ENCODE peak calls at places on chromosomes 13 and 19, in eight cellular contexts. One of them, this sample, is unnamed.

GRCh38 chr13:41648314-41648935 is 191.1 kb downstream of the RGCC start:
- DNase-seq in DMS 273 treated with DMSO at 0.1 percent for 48 hours: no peak
- DNase-seq in activated CD4-positive, alpha-beta T cell treated with anti-CD3 and anti-CD28 coated beads, Interleukin-2, amount 10 ng/mL, durations not matched to agents 7 days and 5 days: no peak
- DNase-seq in SW480: peak
- DNase-seq in lung: no peak
- DNase-seq in stimulated activated CD4-positive, alpha-beta T cell treated with anti-CD3 and anti-CD28 coated beads, Interleukin-12 subunit alpha, Interleukin-12 subunit beta, amount 100 ng/mL, for 48 hours: no peak
- DNase-seq in activated naive CD8-positive, alpha-beta T cell treated with anti-CD3 and anti-CD28 coated beads for 36 hours: no peak
- DNase-seq in upper lobe of left lung: no peak
- DNase-seq in this sample: no peak

GRCh38 chr13:96984061-96984508 is 10.2 kb downstream of the OXGR1 start:
- DNase-seq in SW480: peak
- DNase-seq in activated CD4-positive, alpha-beta T cell treated with anti-CD3 and anti-CD28 coated beads, Interleukin-2, amount 10 ng/mL, durations not matched to agents 7 days and 5 days: no peak
- DNase-seq in activated naive CD8-positive, alpha-beta T cell treated with anti-CD3 and anti-CD28 coated beads for 36 hours: peak
- DNase-seq in stimulated activated CD4-positive, alpha-beta T cell treated with anti-CD3 and anti-CD28 coated beads, Interleukin-12 subunit alpha, Interleukin-12 subunit beta, amount 100 ng/mL, for 48 hours: no peak
- DNase-seq in upper lobe of left lung: peak
- DNase-seq in DMS 273 treated with DMSO at 0.1 percent for 48 hours: no peak
- DNase-seq in lung: peak
- DNase-seq in this sample: no peak

GRCh38 chr19:15584095-15584494 is 30.9 kb upstream of the CYP4F8 start:
- DNase-seq in upper lobe of left lung: no peak
- DNase-seq in activated naive CD8-positive, alpha-beta T cell treated with anti-CD3 and anti-CD28 coated beads for 36 hours: no peak
- DNase-seq in DMS 273 treated with DMSO at 0.1 percent for 48 hours: no peak
- DNase-seq in activated CD4-positive, alpha-beta T cell treated with anti-CD3 and anti-CD28 coated beads, Interleukin-2, amount 10 ng/mL, durations not matched to agents 7 days and 5 days: no peak
- DNase-seq in SW480: no peak
- DNase-seq in stimulated activated CD4-positive, alpha-beta T cell treated with anti-CD3 and anti-CD28 coated beads, Interleukin-12 subunit alpha, Interleukin-12 subunit beta, amount 100 ng/mL, for 48 hours: no peak
- DNase-seq in lung: peak
- DNase-seq in this sample: no peak

GRCh38 chr19:40609561-40610395 is 8.6 kb downstream of the LTBP4 start:
- DNase-seq in lung: peak
- DNase-seq in activated CD4-positive, alpha-beta T cell treated with anti-CD3 and anti-CD28 coated beads, Interleukin-2, amount 10 ng/mL, durations not matched to agents 7 days and 5 days: peak
- DNase-seq in SW480: peak
- DNase-seq in stimulated activated CD4-positive, alpha-beta T cell treated with anti-CD3 and anti-CD28 coated beads, Interleukin-12 subunit alpha, Interleukin-12 subunit beta, amount 100 ng/mL, for 48 hours: peak
- DNase-seq in upper lobe of left lung: peak
- DNase-seq in DMS 273 treated with DMSO at 0.1 percent for 48 hours: no peak
- DNase-seq in activated naive CD8-positive, alpha-beta T cell treated with anti-CD3 and anti-CD28 coated beads for 36 hours: peak
- DNase-seq in this sample: peak

GRCh38 chr13:24233351-24233901 is 72.9 kb downstream of the SPATA13 start:
- DNase-seq in SW480: no peak
- DNase-seq in upper lobe of left lung: no peak
- DNase-seq in lung: no peak
- DNase-seq in activated naive CD8-positive, alpha-beta T cell treated with anti-CD3 and anti-CD28 coated beads for 36 hours: no peak
- DNase-seq in activated CD4-positive, alpha-beta T cell treated with anti-CD3 and anti-CD28 coated beads, Interleukin-2, amount 10 ng/mL, durations not matched to agents 7 days and 5 days: no peak
- DNase-seq in DMS 273 treated with DMSO at 0.1 percent for 48 hours: no peak
- DNase-seq in stimulated activated CD4-positive, alpha-beta T cell treated with anti-CD3 and anti-CD28 coated beads, Interleukin-12 subunit alpha, Interleukin-12 subunit beta, amount 100 ng/mL, for 48 hours: no peak
- DNase-seq in this sample: no peak

GRCh38 chr13:74774252-74774651 is 640.0 kb upstream of the KLF12 start:
- DNase-seq in stimulated activated CD4-positive, alpha-beta T cell treated with anti-CD3 and anti-CD28 coated beads, Interleukin-12 subunit alpha, Interleukin-12 subunit beta, amount 100 ng/mL, for 48 hours: no peak
- DNase-seq in SW480: no peak
- DNase-seq in activated naive CD8-positive, alpha-beta T cell treated with anti-CD3 and anti-CD28 coated beads for 36 hours: no peak
- DNase-seq in activated CD4-positive, alpha-beta T cell treated with anti-CD3 and anti-CD28 coated beads, Interleukin-2, amount 10 ng/mL, durations not matched to agents 7 days and 5 days: no peak
- DNase-seq in upper lobe of left lung: no peak
- DNase-seq in DMS 273 treated with DMSO at 0.1 percent for 48 hours: no peak
- DNase-seq in lung: no peak
- DNase-seq in this sample: no peak

GRCh38 chr19:44808463-44809371 is at the start of gene BCAM:
- DNase-seq in activated naive CD8-positive, alpha-beta T cell treated with anti-CD3 and anti-CD28 coated beads for 36 hours: no peak
- DNase-seq in upper lobe of left lung: peak
- DNase-seq in SW480: peak
- DNase-seq in DMS 273 treated with DMSO at 0.1 percent for 48 hours: no peak
- DNase-seq in stimulated activated CD4-positive, alpha-beta T cell treated with anti-CD3 and anti-CD28 coated beads, Interleukin-12 subunit alpha, Interleukin-12 subunit beta, amount 100 ng/mL, for 48 hours: no peak
- DNase-seq in lung: peak
- DNase-seq in activated CD4-positive, alpha-beta T cell treated with anti-CD3 and anti-CD28 coated beads, Interleukin-2, amount 10 ng/mL, durations not matched to agents 7 days and 5 days: no peak
- DNase-seq in this sample: no peak

GRCh38 chr13:90498096-90498495 is 849.4 kb upstream of the MIR17HG start:
- DNase-seq in DMS 273 treated with DMSO at 0.1 percent for 48 hours: no peak
- DNase-seq in stimulated activated CD4-positive, alpha-beta T cell treated with anti-CD3 and anti-CD28 coated beads, Interleukin-12 subunit alpha, Interleukin-12 subunit beta, amount 100 ng/mL, for 48 hours: no peak
- DNase-seq in SW480: no peak
- DNase-seq in upper lobe of left lung: no peak
- DNase-seq in activated CD4-positive, alpha-beta T cell treated with anti-CD3 and anti-CD28 coated beads, Interleukin-2, amount 10 ng/mL, durations not matched to agents 7 days and 5 days: no peak
- DNase-seq in lung: no peak
- DNase-seq in activated naive CD8-positive, alpha-beta T cell treated with anti-CD3 and anti-CD28 coated beads for 36 hours: no peak
- DNase-seq in this sample: no peak

GRCh38 chr13:112933649-112934048 is 35.4 kb upstream of the MCF2L start:
- DNase-seq in lung: no peak
- DNase-seq in upper lobe of left lung: no peak
- DNase-seq in SW480: no peak
- DNase-seq in stimulated activated CD4-positive, alpha-beta T cell treated with anti-CD3 and anti-CD28 coated beads, Interleukin-12 subunit alpha, Interleukin-12 subunit beta, amount 100 ng/mL, for 48 hours: no peak
- DNase-seq in DMS 273 treated with DMSO at 0.1 percent for 48 hours: no peak
- DNase-seq in activated naive CD8-positive, alpha-beta T cell treated with anti-CD3 and anti-CD28 coated beads for 36 hours: no peak
- DNase-seq in activated CD4-positive, alpha-beta T cell treated with anti-CD3 and anti-CD28 coated beads, Interleukin-2, amount 10 ng/mL, durations not matched to agents 7 days and 5 days: no peak
- DNase-seq in this sample: no peak

GRCh38 chr13:45195421-45195820 is 5.4 kb downstream of the KCTD4 start:
- DNase-seq in activated CD4-positive, alpha-beta T cell treated with anti-CD3 and anti-CD28 coated beads, Interleukin-2, amount 10 ng/mL, durations not matched to agents 7 days and 5 days: no peak
- DNase-seq in upper lobe of left lung: no peak
- DNase-seq in activated naive CD8-positive, alpha-beta T cell treated with anti-CD3 and anti-CD28 coated beads for 36 hours: no peak
- DNase-seq in lung: no peak
- DNase-seq in DMS 273 treated with DMSO at 0.1 percent for 48 hours: no peak
- DNase-seq in stimulated activated CD4-positive, alpha-beta T cell treated with anti-CD3 and anti-CD28 coated beads, Interleukin-12 subunit alpha, Interleukin-12 subunit beta, amount 100 ng/mL, for 48 hours: no peak
- DNase-seq in SW480: no peak
- DNase-seq in this sample: no peak

GRCh38 chr19:6734096-6734696 is 3.2 kb downstream of the GPR108 start:
- DNase-seq in DMS 273 treated with DMSO at 0.1 percent for 48 hours: no peak
- DNase-seq in stimulated activated CD4-positive, alpha-beta T cell treated with anti-CD3 and anti-CD28 coated beads, Interleukin-12 subunit alpha, Interleukin-12 subunit beta, amount 100 ng/mL, for 48 hours: no peak
- DNase-seq in SW480: no peak
- DNase-seq in activated CD4-positive, alpha-beta T cell treated with anti-CD3 and anti-CD28 coated beads, Interleukin-2, amount 10 ng/mL, durations not matched to agents 7 days and 5 days: no peak
- DNase-seq in lung: peak
- DNase-seq in upper lobe of left lung: no peak
- DNase-seq in activated naive CD8-positive, alpha-beta T cell treated with anti-CD3 and anti-CD28 coated beads for 36 hours: no peak
- DNase-seq in this sample: no peak

GRCh38 chr19:12872941-12873890 is 8.0 kb downstream of the DNASE2 start:
- DNase-seq in stimulated activated CD4-positive, alpha-beta T cell treated with anti-CD3 and anti-CD28 coated beads, Interleukin-12 subunit alpha, Interleukin-12 subunit beta, amount 100 ng/mL, for 48 hours: peak
- DNase-seq in lung: peak
- DNase-seq in SW480: peak
- DNase-seq in activated naive CD8-positive, alpha-beta T cell treated with anti-CD3 and anti-CD28 coated beads for 36 hours: peak
- DNase-seq in activated CD4-positive, alpha-beta T cell treated with anti-CD3 and anti-CD28 coated beads, Interleukin-2, amount 10 ng/mL, durations not matched to agents 7 days and 5 days: peak
- DNase-seq in upper lobe of left lung: peak
- DNase-seq in DMS 273 treated with DMSO at 0.1 percent for 48 hours: no peak
- DNase-seq in this sample: peak

GRCh38 chr19:6516018-6516658 is 14.0 kb upstream of the TUBB4A start:
- DNase-seq in lung: peak
- DNase-seq in upper lobe of left lung: peak
- DNase-seq in SW480: peak
- DNase-seq in stimulated activated CD4-positive, alpha-beta T cell treated with anti-CD3 and anti-CD28 coated beads, Interleukin-12 subunit alpha, Interleukin-12 subunit beta, amount 100 ng/mL, for 48 hours: peak
- DNase-seq in activated naive CD8-positive, alpha-beta T cell treated with anti-CD3 and anti-CD28 coated beads for 36 hours: peak
- DNase-seq in DMS 273 treated with DMSO at 0.1 percent for 48 hours: peak
- DNase-seq in activated CD4-positive, alpha-beta T cell treated with anti-CD3 and anti-CD28 coated beads, Interleukin-2, amount 10 ng/mL, durations not matched to agents 7 days and 5 days: peak
- DNase-seq in this sample: peak

GRCh38 chr13:107956889-107957288 is 258.4 kb downstream of the LIG4 start:
- DNase-seq in activated CD4-positive, alpha-beta T cell treated with anti-CD3 and anti-CD28 coated beads, Interleukin-2, amount 10 ng/mL, durations not matched to agents 7 days and 5 days: no peak
- DNase-seq in upper lobe of left lung: no peak
- DNase-seq in activated naive CD8-positive, alpha-beta T cell treated with anti-CD3 and anti-CD28 coated beads for 36 hours: no peak
- DNase-seq in stimulated activated CD4-positive, alpha-beta T cell treated with anti-CD3 and anti-CD28 coated beads, Interleukin-12 subunit alpha, Interleukin-12 subunit beta, amount 100 ng/mL, for 48 hours: no peak
- DNase-seq in SW480: no peak
- DNase-seq in lung: no peak
- DNase-seq in DMS 273 treated with DMSO at 0.1 percent for 48 hours: no peak
- DNase-seq in this sample: no peak

GRCh38 chr13:89900104-89900760 is 1447.3 kb upstream of the MIR17HG start:
- DNase-seq in lung: no peak
- DNase-seq in stimulated activated CD4-positive, alpha-beta T cell treated with anti-CD3 and anti-CD28 coated beads, Interleukin-12 subunit alpha, Interleukin-12 subunit beta, amount 100 ng/mL, for 48 hours: no peak
- DNase-seq in DMS 273 treated with DMSO at 0.1 percent for 48 hours: no peak
- DNase-seq in SW480: no peak
- DNase-seq in upper lobe of left lung: no peak
- DNase-seq in activated naive CD8-positive, alpha-beta T cell treated with anti-CD3 and anti-CD28 coated beads for 36 hours: no peak
- DNase-seq in activated CD4-positive, alpha-beta T cell treated with anti-CD3 and anti-CD28 coated beads, Interleukin-2, amount 10 ng/mL, durations not matched to agents 7 days and 5 days: no peak
- DNase-seq in this sample: no peak

GRCh38 chr19:57111329-57111644 is 8.5 kb upstream of the USP29 start:
- DNase-seq in activated naive CD8-positive, alpha-beta T cell treated with anti-CD3 and anti-CD28 coated beads for 36 hours: no peak
- DNase-seq in activated CD4-positive, alpha-beta T cell treated with anti-CD3 and anti-CD28 coated beads, Interleukin-2, amount 10 ng/mL, durations not matched to agents 7 days and 5 days: no peak
- DNase-seq in lung: no peak
- DNase-seq in SW480: no peak
- DNase-seq in DMS 273 treated with DMSO at 0.1 percent for 48 hours: no peak
- DNase-seq in stimulated activated CD4-positive, alpha-beta T cell treated with anti-CD3 and anti-CD28 coated beads, Interleukin-12 subunit alpha, Interleukin-12 subunit beta, amount 100 ng/mL, for 48 hours: no peak
- DNase-seq in upper lobe of left lung: no peak
- DNase-seq in this sample: no peak

GRCh38 chr19:17540174-17540573 is 15.3 kb upstream of the COLGALT1 start:
- DNase-seq in DMS 273 treated with DMSO at 0.1 percent for 48 hours: no peak
- DNase-seq in lung: no peak
- DNase-seq in SW480: no peak
- DNase-seq in activated CD4-positive, alpha-beta T cell treated with anti-CD3 and anti-CD28 coated beads, Interleukin-2, amount 10 ng/mL, durations not matched to agents 7 days and 5 days: no peak
- DNase-seq in stimulated activated CD4-positive, alpha-beta T cell treated with anti-CD3 and anti-CD28 coated beads, Interleukin-12 subunit alpha, Interleukin-12 subunit beta, amount 100 ng/mL, for 48 hours: no peak
- DNase-seq in activated naive CD8-positive, alpha-beta T cell treated with anti-CD3 and anti-CD28 coated beads for 36 hours: no peak
- DNase-seq in upper lobe of left lung: no peak
- DNase-seq in this sample: no peak

GRCh38 chr19:15443838-15444237 is 5.9 kb downstream of the WIZ start:
- DNase-seq in stimulated activated CD4-positive, alpha-beta T cell treated with anti-CD3 and anti-CD28 coated beads, Interleukin-12 subunit alpha, Interleukin-12 subunit beta, amount 100 ng/mL, for 48 hours: no peak
- DNase-seq in lung: no peak
- DNase-seq in activated naive CD8-positive, alpha-beta T cell treated with anti-CD3 and anti-CD28 coated beads for 36 hours: no peak
- DNase-seq in upper lobe of left lung: no peak
- DNase-seq in DMS 273 treated with DMSO at 0.1 percent for 48 hours: no peak
- DNase-seq in activated CD4-positive, alpha-beta T cell treated with anti-CD3 and anti-CD28 coated beads, Interleukin-2, amount 10 ng/mL, durations not matched to agents 7 days and 5 days: no peak
- DNase-seq in SW480: no peak
- DNase-seq in this sample: no peak

GRCh38 chr13:73722120-73722519 is 412.1 kb downstream of the KLF12 start:
- DNase-seq in activated CD4-positive, alpha-beta T cell treated with anti-CD3 and anti-CD28 coated beads, Interleukin-2, amount 10 ng/mL, durations not matched to agents 7 days and 5 days: no peak
- DNase-seq in upper lobe of left lung: no peak
- DNase-seq in DMS 273 treated with DMSO at 0.1 percent for 48 hours: no peak
- DNase-seq in stimulated activated CD4-positive, alpha-beta T cell treated with anti-CD3 and anti-CD28 coated beads, Interleukin-12 subunit alpha, Interleukin-12 subunit beta, amount 100 ng/mL, for 48 hours: no peak
- DNase-seq in activated naive CD8-positive, alpha-beta T cell treated with anti-CD3 and anti-CD28 coated beads for 36 hours: no peak
- DNase-seq in SW480: peak
- DNase-seq in lung: no peak
- DNase-seq in this sample: no peak

This sample was measured in CMK.